ENCODE peak calls at places on chromosomes 1 and 21, in four cellular contexts. F, O, S and D are unnamed samples.

GRCh38 chr1:155463865-155464264 is 98.7 kb downstream of the ASH1L start:
- DNase-seq in O (peak; percentile 83), S (no peak), F (no peak), D (no peak)

GRCh38 chr1:17170571-17170970 is 34.4 kb upstream of the PADI1 start:
- DNase-seq in F (no peak), S (no peak), O (peak; percentile 79), D (no peak)

GRCh38 chr1:226678701-226679100 is 60.4 kb downstream of the ITPKB start:
- DNase-seq in S (no peak), F (no peak), O (no peak), D (no peak)

GRCh38 chr1:62782197-62782886 is 1.6 kb upstream of the ATG4C start:
- DNase-seq in S (no peak), O (peak; percentile 26), F (no peak), D (no peak)

GRCh38 chr1:4411862-4412261 is 242.5 kb upstream of the AJAP1 start:
- DNase-seq in F (no peak), O (no peak), S (no peak), D (no peak)

GRCh38 chr1:12405325-12406217 is 175.7 kb downstream of the VPS13D start:
- DNase-seq in F (no peak), S (no peak), O (peak; percentile 59), D (no peak)

GRCh38 chr1:19811206-19811851 is 3.8 kb downstream of the RNF186 start:
- DNase-seq in O (peak; percentile 8), S (peak; percentile 74), F (no peak), D (no peak)

GRCh38 chr1:157944666-157945280 is 48.7 kb upstream of the KIRREL1 start:
- DNase-seq in S (no peak), F (no peak), O (no peak), D (no peak)

GRCh38 chr1:84174051-84174556 is 30.0 kb downstream of the PRKACB start:
- DNase-seq in O (peak; percentile 87), F (no peak), S (no peak), D (no peak)

DNA sequence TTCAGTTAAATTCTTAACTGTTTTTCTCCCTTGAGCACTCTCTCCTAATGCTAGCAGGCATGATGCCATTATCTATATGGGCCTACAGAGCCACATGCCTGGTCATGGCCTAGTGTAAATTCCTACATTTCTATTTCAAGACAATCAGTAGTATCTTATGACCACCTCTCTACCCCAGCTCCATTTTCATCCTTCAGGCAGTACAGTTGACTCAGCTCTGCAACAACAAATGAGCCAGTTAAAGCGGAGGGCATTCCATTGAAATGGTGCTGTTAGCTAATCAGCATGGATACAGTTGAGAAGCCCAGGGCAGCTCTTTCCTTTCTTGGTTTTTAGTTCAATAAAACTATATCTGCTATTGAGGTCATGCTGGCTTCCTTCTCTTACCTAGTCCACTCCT is 150.0 kb downstream of the PPP1R12B start:
- DNase-seq in S (no peak), O (no peak), F (no peak), D (no peak)
- H3K36me3 ChIP-seq in S (peaks cover 38% of the 10 kb centered on the region), O (no peaks in the 10 kb centered on the region), F (no peaks in the 10 kb centered on the region), D (peaks cover 86% of the 10 kb centered on the region)

GRCh38 chr1:18707696-18708257 is 77.1 kb downstream of the PAX7 start:
- DNase-seq in S (no peak), F (no peak), O (no peak), D (no peak)

GRCh38 chr1:18705811-18706210 is 75.2 kb downstream of the PAX7 start:
- DNase-seq in F (no peak), O (no peak), S (no peak), D (no peak)

GRCh38 chr1:18701183-18701582 is 70.5 kb downstream of the PAX7 start:
- DNase-seq in S (no peak), O (no peak), F (no peak), D (no peak)

GRCh38 chr1:18700530-18700929 is 69.9 kb downstream of the PAX7 start:
- DNase-seq in F (no peak), S (no peak), O (no peak), D (no peak)

DNA sequence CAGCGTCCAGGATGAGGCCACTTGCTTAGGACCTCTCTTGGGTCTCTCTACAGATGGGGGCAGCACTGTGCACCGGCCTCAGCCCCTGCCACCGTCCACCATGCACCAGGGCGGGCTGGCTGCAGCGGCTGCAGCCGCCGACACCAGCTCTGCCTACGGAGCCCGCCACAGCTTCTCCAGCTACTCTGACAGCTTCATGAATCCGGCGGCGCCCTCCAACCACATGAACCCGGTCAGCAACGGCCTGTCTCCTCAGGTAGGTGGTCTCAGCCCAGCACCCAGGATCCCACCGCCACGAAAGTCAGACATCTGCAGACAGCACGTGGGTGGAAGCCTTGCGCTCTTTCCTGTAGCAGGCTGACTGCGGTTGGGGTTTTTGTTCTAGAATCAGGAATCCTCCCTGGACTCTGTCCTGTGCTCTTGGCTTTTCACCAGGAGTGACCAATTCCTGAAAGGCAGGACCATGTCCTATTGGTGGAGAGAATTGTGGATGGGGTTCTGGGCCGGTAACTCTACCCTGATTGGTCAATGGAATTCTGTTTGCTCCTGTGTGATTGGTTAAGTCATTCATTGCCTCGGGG is 72.5 kb downstream of the PAX7 start:
- DNase-seq in F (no peak), S (no peak), O (no peak), D (no peak)
- TF ChIP-seq CTCF in F (no peak), S (no peak), O (no peak), D (no peak)

DNA sequence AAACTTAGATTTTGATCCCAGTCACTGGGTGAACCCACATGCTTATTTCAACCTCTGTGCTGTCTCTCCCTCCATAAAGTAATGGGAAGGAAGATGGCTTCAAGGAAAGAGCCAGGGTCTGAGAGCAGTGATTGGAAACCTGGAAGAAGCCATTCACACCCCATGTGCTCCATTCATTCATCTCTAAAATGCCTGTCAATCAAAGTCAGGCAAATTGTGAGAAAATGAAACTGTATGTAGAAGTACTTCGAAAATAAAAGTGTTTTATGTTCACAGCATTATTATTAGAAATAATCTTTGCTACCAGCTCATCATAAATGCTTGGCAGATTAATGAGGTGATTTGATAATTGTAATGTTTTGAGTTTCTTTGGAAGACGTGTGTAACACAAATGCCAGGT is 61.0 kb downstream of the ACP6 start:
- DNase-seq in F (no peak), S (no peak), O (no peak), D (no peak)
- H3K36me3 ChIP-seq in F (no peaks in the 10 kb centered on the region), S (peaks cover 41% of the 10 kb centered on the region), O (peaks cover 27% of the 10 kb centered on the region), D (peaks cover 57% of the 10 kb centered on the region)

DNA sequence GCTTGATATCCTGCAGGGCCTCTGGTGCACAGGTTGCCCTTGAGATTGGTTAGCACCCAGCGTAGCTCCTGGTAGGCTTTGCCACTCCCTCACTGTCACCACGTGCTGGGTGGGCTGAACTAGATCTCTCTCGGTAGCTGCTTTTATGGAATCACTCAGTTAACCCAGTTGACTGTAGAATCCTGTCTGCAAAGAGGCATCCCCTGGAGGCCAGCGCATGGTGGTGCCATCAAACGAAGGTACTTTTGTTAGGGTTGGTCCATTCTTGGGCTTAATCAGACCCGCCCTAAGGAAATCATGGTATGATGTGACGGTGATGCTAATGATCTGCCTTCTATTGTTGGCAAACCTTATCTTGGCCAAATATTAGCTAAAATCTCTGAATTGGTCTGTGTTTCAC is 153.4 kb downstream of the GALNT2 start:
- DNase-seq in S (no peak), O (no peak), F (no peak), D (no peak)
- TF ChIP-seq CTCF in S (no peak), O (no peak), F (no peak), D (no peak)

GRCh38 chr1:22508991-22509390 is 54.3 kb upstream of the EPHA8 start:
- DNase-seq in O (no peak), S (no peak), F (no peak), D (no peak)
- H3K36me3 ChIP-seq in O (peaks cover 21% of the 10 kb centered on the region), S (peaks cover 91% of the 10 kb centered on the region), F (peaks cover 4% of the 10 kb centered on the region), D (peaks cover 89% of the 10 kb centered on the region)

GRCh38 chr21:21046063-21046462 is 47.9 kb downstream of the NCAM2 start:
- DNase-seq in O (no peak), F (no peak), S (no peak), D (no peak)
- TF ChIP-seq CTCF in O (no peak), F (no peak), S (no peak), D (no peak)